ENCODE peak calls at places on chromosomes 12 and 14, in five cellular contexts. Z, C, X, U and M are unnamed samples.

GRCh38 chr12:98699568-98699967 is 54.5 kb downstream of the APAF1 start:
- DNase-seq in U (no peak), X (peak; percentile 20), Z (no peak), C (no peak), M (no peak)

GRCh38 chr12:6788972-6789905 is at the start of gene CD4:
- DNase-seq in X (no peak), U (no peak), Z (no peak), C (no peak), M (no peak)

GRCh38 chr12:14874882-14875281 is 10.8 kb downstream of the MGP start:
- DNase-seq in C (no peak), X (peak; percentile 12), U (no peak), Z (no peak), M (no peak)

GRCh38 chr12:12018454-12018853 is 52.3 kb upstream of the BCL2L14 start:
- DNase-seq in X (no peak), U (no peak), C (no peak), Z (no peak), M (no peak)

GRCh38 chr12:131764738-131765137 is 53.8 kb downstream of the SFSWAP start:
- DNase-seq in C (no peak), Z (no peak), U (no peak), X (peak; percentile 51), M (no peak)

GRCh38 chr12:67434653-67435375 is 165.7 kb downstream of the CAND1 start:
- DNase-seq in C (peak; percentile 28), X (peak; percentile 98), Z (no peak), U (no peak), M (no peak)

GRCh38 chr12:94261781-94262180 is 113.4 kb downstream of the PLXNC1 start:
- DNase-seq in Z (no peak), X (no peak), C (no peak), U (no peak), M (no peak)

GRCh38 chr12:53219956-53220856 is 11.8 kb downstream of the RARG start:
- DNase-seq in C (peak; percentile 55), X (peak; percentile 63), Z (peak; percentile 93), U (peak; percentile 84), M (peak; percentile 87)

GRCh38 chr12:116306536-116306935 is 29.0 kb upstream of the MED13L start:
- DNase-seq in X (no peak), Z (no peak), C (no peak), U (no peak), M (no peak)

GRCh38 chr14:61836184-61836583 is 74.0 kb downstream of the SNAPC1 start:
- DNase-seq in X (no peak), Z (no peak), C (no peak), U (no peak), M (no peak)

GRCh38 chr14:44988694-44989093 is 26.7 kb downstream of the TOGARAM1 start:
- DNase-seq in C (no peak), X (no peak), U (no peak), Z (no peak), M (no peak)

GRCh38 chr14:56219666-56220413 is 101.6 kb downstream of the PELI2 start:
- DNase-seq in Z (no peak), C (no peak), U (no peak), X (no peak), M (no peak)

GRCh38 chr14:69252851-69253250 is 7.1 kb upstream of the GALNT16 start:
- DNase-seq in X (no peak), C (no peak), Z (no peak), U (no peak), M (no peak)

GRCh38 chr14:49933128-49933527 is 40.2 kb downstream of the ARF6 start:
- DNase-seq in X (no peak), U (no peak), C (no peak), Z (no peak), M (no peak)

GRCh38 chr14:21104448-21105060 is 3.7 kb downstream of the TMEM253 start:
- DNase-seq in Z (peak; percentile 65), X (peak; percentile 74), U (peak; percentile 76), C (peak; percentile 73), M (peak; percentile 66)

GRCh38 chr12:104975621-104976343 is 10.3 kb upstream of the NOPCHAP1 start:
- DNase-seq in Z (no peak), U (no peak), C (no peak), X (peak; percentile 42), M (no peak)

GRCh38 chr12:104974626-104975290 is 11.4 kb upstream of the NOPCHAP1 start:
- DNase-seq in Z (peak; percentile 64), C (no peak), U (peak; percentile 85), X (peak; percentile 67), M (peak; percentile 63)

GRCh38 chr12:104971276-104971675 is 13.2 kb upstream of the SLC41A2 start:
- DNase-seq in U (no peak), Z (no peak), C (no peak), X (no peak), M (no peak)

GRCh38 chr12:104973250-104973649 is 12.9 kb upstream of the NOPCHAP1 start:
- DNase-seq in X (no peak), Z (no peak), U (no peak), C (no peak), M (no peak)

GRCh38 chr12:104976703-104977102 is 9.4 kb upstream of the NOPCHAP1 start:
- DNase-seq in Z (no peak), U (no peak), X (no peak), C (no peak), M (no peak)
- TF ChIP-seq CTCF in Z (no peak), U (no peak), X (no peak), C (no peak), M (no peak)

DNA sequence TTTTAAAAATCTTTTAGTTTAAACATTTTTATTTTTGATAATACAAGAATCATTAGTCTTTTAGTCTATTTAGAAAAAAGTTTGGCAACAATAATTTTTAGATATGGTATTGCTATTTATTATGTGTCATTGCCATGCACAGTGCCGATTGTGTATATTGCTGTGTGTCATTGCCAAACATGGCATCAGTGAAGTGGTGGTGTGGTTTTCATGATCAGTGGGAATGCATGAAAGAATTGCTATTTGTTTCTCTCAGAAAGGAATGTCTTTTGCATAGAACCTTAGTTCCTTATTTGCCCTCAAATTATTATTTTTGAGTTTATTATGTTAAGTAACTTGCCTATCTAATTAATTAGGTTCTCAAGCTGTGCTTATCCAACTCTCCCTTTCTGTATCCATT is 397.5 kb upstream of the PDE3A start:
- DNase-seq in U (no peak), X (peak; percentile 43), C (no peak), Z (no peak), M (no peak)
- TF ChIP-seq CTCF in U (no peak), X (no peak), C (no peak), Z (no peak), M (no peak)

DNA sequence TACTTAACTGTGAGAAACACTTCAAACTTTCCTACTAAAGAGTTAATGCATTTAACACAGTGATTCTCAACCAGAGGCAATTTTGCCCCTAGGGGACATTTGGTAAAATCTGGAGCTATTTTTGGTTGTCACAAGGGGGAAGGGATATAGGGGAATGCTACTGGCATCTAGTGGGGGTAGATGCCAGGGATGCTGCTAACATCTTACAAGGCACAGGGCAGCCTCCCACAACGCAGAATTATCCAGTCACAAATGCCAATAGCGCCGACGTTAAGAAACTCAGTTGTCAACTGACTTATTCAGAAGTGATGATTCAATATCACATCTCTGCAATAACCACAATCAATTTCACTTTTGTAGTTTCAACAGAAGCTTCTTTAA is 2.0 kb downstream of the EEA1 start:
- DNase-seq in X (peak; percentile 69), Z (peak; percentile 48), C (peak; percentile 9), U (peak; percentile 25), M (no peak)
- TF ChIP-seq CTCF in X (peak; percentile 42), Z (no peak), C (no peak), U (no peak), M (no peak)

GRCh38 chr12:119145367-119145766 is 33.4 kb upstream of the HSPB8 start:
- DNase-seq in U (no peak), Z (no peak), X (no peak), C (no peak), M (no peak)
- TF ChIP-seq CTCF in U (no peak), Z (no peak), X (no peak), C (no peak), M (no peak)

GRCh38 chr12:92574046-92574783 is 128.6 kb upstream of the PLEKHG7 start:
- DNase-seq in X (peak; percentile 39), Z (no peak), U (no peak), C (no peak), M (no peak)
- TF ChIP-seq CTCF in X (peak; percentile 16), Z (no peak), U (no peak), C (no peak), M (peak; percentile 27)

GRCh38 chr14:53401646-53402045 is 248.5 kb upstream of the DDHD1 start:
- DNase-seq in Z (no peak), C (no peak), U (no peak), X (no peak), M (no peak)

DNA sequence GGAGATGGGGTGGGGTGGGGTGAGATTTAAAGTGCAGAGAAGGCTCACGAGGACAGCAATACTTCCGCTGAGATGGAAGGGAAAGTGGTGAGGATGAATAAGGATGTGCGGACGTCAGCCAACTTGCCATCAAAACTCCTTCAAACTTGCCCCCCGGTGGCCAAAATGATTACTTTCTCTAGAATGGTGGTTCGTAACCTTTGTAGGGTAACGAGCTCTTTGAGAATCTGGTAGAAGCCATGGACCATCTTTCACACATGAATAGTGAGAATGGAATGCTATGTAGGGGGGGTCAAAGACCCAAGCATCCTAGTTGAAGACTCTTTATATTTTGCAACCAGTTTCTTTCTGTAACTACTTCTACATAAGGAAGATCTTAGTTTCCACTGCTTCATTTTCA is 245.9 kb upstream of the DDHD1 start:
- DNase-seq in C (no peak), Z (no peak), X (peak; percentile 62), U (no peak), M (no peak)
- TF ChIP-seq CTCF in C (no peak), Z (no peak), X (peak; percentile 36), U (no peak), M (no peak)

DNA sequence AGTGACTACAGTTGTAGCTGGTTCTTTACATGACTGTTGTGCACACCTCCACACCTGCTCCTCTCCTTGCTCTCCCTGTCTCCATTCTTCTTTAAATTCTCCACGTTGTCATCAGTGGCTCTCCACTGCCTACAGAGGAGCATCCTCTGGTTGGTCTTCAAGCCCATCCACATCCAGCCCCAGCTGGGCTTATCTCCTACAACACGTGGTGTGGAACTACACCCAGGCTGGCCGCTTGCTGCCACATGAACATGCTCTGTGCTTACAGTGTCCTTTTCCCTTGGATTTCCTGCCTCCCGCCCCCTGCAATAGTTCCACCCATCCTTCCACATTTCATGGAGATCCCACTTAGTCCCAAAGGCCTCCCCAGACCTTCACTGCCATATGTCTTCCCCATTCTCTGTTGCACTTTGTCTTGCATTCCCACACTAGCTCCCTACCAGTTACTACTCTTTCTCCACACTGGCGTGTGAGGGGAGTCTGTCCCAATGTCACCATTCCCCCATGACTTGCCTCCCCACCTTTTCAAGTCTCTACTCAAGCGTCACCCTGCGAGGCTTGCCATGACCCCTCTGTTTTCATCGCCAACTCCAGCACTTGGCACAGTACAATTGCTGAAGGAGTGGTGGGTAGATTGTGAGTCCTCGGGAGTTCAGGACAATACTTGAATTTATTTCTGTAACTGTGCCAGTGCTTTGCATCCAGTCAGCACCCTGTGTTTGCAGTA is 9.8 kb upstream of the MCRS1 start:
- DNase-seq in X (no peak), C (no peak), U (no peak), Z (no peak), M (no peak)
- TF ChIP-seq CTCF in X (no peak), C (no peak), U (no peak), Z (no peak), M (no peak)